ENCODE peak calls at places on chromosomes 12 and 14, in eight cellular contexts. L, U, V, J, I, X, E and O are unnamed samples.

GRCh38 chr12:11731455-11731854 is 82.0 kb downstream of the ETV6 start:
- DNase-seq in L (no peak), U (peak; percentile 26), V (no peak), J (peak; percentile 63), I (peak; percentile 17), X (no peak), E (no peak), O (no peak)

GRCh38 chr14:75094896-75095295 is 25.5 kb downstream of the ZC2HC1C start:
- DNase-seq in L (no peak), U (no peak), V (no peak), J (no peak), I (no peak), X (no peak), E (no peak), O (no peak)

GRCh38 chr14:22545842-22546721 is 42.9 kb downstream of the DAD1 start:
- DNase-seq in L (no peak), U (no peak), V (no peak), J (peak; percentile 90), I (no peak), X (peak; percentile 54), E (no peak), O (no peak)

GRCh38 chr14:40870252-40870651 is 736.4 kb upstream of the LRFN5 start:
- DNase-seq in L (no peak), U (no peak), V (no peak), J (no peak), I (no peak), X (no peak), E (no peak), O (no peak)

GRCh38 chr14:98819867-98820206 is 452.2 kb downstream of the BCL11B start:
- DNase-seq in L (no peak), U (no peak), V (no peak), J (no peak), I (no peak), X (no peak), E (no peak), O (no peak)

GRCh38 chr14:71289536-71289935 is 382.3 kb downstream of the PCNX1 start:
- DNase-seq in L (no peak), U (no peak), V (no peak), J (no peak), I (no peak), X (no peak), E (no peak), O (no peak)

GRCh38 chr14:22598099-22598895 is at the start of gene ABHD4:
- DNase-seq in L (peak; percentile 73), U (peak; percentile 65), V (peak; percentile 92), J (peak; percentile 70), I (peak; percentile 48), X (peak; percentile 91), E (peak; percentile 41), O (peak; percentile 91)

GRCh38 chr14:60184597-60185555 is 19.7 kb upstream of the DHRS7 start:
- DNase-seq in L (no peak), U (no peak), V (no peak), J (no peak), I (no peak), X (no peak), E (no peak), O (no peak)

GRCh38 chr12:115337693-115338543 is 653.9 kb upstream of the TBX3 start:
- DNase-seq in L (no peak), U (peak; percentile 64), V (peak; percentile 78), J (peak; percentile 92), I (peak; percentile 66), X (peak; percentile 62), E (no peak), O (peak; percentile 79)

GRCh38 chr12:18805516-18806248 is 67.8 kb downstream of the CAPZA3 start:
- DNase-seq in L (no peak), U (no peak), V (no peak), J (no peak), I (no peak), X (no peak), E (no peak), O (no peak)

GRCh38 chr14:103206023-103206481 is 82.8 kb downstream of the TNFAIP2 start:
- DNase-seq in L (no peak), U (no peak), V (no peak), J (no peak), I (no peak), X (no peak), E (no peak), O (peak; percentile 75)

GRCh38 chr14:100640481-100641273 is 53.5 kb upstream of the BEGAIN start:
- DNase-seq in L (no peak), U (no peak), V (no peak), J (no peak), I (no peak), X (no peak), E (peak; percentile 77), O (no peak)

GRCh38 chr14:87899228-87899627 is 93.8 kb downstream of the GALC start:
- DNase-seq in L (no peak), U (no peak), V (no peak), J (no peak), I (no peak), X (no peak), E (no peak), O (no peak)

GRCh38 chr12:64083285-64084210 is 138.5 kb downstream of the KICS2 start:
- DNase-seq in L (no peak), U (no peak), V (peak; percentile 89), J (peak; percentile 91), I (peak; percentile 59), X (peak; percentile 81), E (no peak), O (peak; percentile 94)

GRCh38 chr12:13992585-13992984 is 11.2 kb upstream of the GRIN2B start:
- DNase-seq in L (no peak), U (no peak), V (no peak), J (no peak), I (no peak), X (no peak), E (no peak), O (no peak)

GRCh38 chr14:58297412-58297761 is 968 bp upstream of the ARID4A start:
- DNase-seq in L (no peak), U (no peak), V (no peak), J (peak; percentile 53), I (peak; percentile 62), X (peak; percentile 59), E (no peak), O (no peak)